ENCODE peak calls at places on chromosomes 2 and 18, in four cellular contexts. One of them, this sample, is unnamed.

GRCh38 chr2:172968061-172968469 is 107.6 kb upstream of the MAP3K20 start:
- DNase-seq in neural progenitor cell: no peak
- DNase-seq in K562: no peak
- DNase-seq in astrocyte: peak; percentile 90
- DNase-seq in this sample: no peak

GRCh38 chr2:235541838-235542549 is 48.2 kb downstream of the AGAP1 start:
- DNase-seq in neural progenitor cell: no peak
- DNase-seq in K562: no peak
- DNase-seq in astrocyte: no peak
- DNase-seq in this sample: no peak

GRCh38 chr2:191038241-191038725 is 24.3 kb upstream of the STAT1 start:
- DNase-seq in neural progenitor cell: no peak
- DNase-seq in K562: peak; percentile 37
- DNase-seq in astrocyte: peak; percentile 68
- DNase-seq in this sample: no peak

GRCh38 chr2:120480903-120481445 is 135.0 kb downstream of the INHBB start:
- DNase-seq in neural progenitor cell: no peak
- DNase-seq in K562: no peak
- DNase-seq in astrocyte: no peak
- DNase-seq in this sample: no peak

GRCh38 chr2:164910091-164910899 is 45.0 kb downstream of the SLC38A11 start:
- DNase-seq in neural progenitor cell: no peak
- DNase-seq in K562: no peak
- DNase-seq in astrocyte: peak; percentile 82
- DNase-seq in this sample: no peak

GRCh38 chr2:199850718-199851498 is at the start of gene FTCDNL1:
- DNase-seq in neural progenitor cell: peak; percentile 81
- DNase-seq in K562: peak; percentile 72
- DNase-seq in astrocyte: peak; percentile 31
- DNase-seq in this sample: no peak

GRCh38 chr2:188786368-188786781 is 187.8 kb upstream of the COL3A1 start:
- DNase-seq in neural progenitor cell: no peak
- DNase-seq in K562: no peak
- DNase-seq in astrocyte: peak; percentile 87
- DNase-seq in this sample: no peak

GRCh38 chr2:165952600-165953210 is 871 bp downstream of the TTC21B start:
- DNase-seq in neural progenitor cell: no peak
- DNase-seq in K562: peak; percentile 43
- DNase-seq in astrocyte: peak; percentile 4
- DNase-seq in this sample: no peak

GRCh38 chr2:16487686-16488085 is 177.9 kb downstream of the CYRIA start:
- DNase-seq in neural progenitor cell: peak; percentile 48
- DNase-seq in K562: no peak
- DNase-seq in astrocyte: peak; percentile 1
- DNase-seq in this sample: no peak

GRCh38 chr18:48441405-48441881 is 32.3 kb upstream of the ZBTB7C start:
- DNase-seq in neural progenitor cell: no peak
- DNase-seq in K562: no peak
- DNase-seq in astrocyte: no peak
- DNase-seq in this sample: no peak

GRCh38 chr18:21479721-21480120 is 120.8 kb downstream of the ESCO1 start:
- DNase-seq in neural progenitor cell: no peak
- DNase-seq in K562: no peak
- DNase-seq in astrocyte: no peak
- DNase-seq in this sample: no peak

DNA sequence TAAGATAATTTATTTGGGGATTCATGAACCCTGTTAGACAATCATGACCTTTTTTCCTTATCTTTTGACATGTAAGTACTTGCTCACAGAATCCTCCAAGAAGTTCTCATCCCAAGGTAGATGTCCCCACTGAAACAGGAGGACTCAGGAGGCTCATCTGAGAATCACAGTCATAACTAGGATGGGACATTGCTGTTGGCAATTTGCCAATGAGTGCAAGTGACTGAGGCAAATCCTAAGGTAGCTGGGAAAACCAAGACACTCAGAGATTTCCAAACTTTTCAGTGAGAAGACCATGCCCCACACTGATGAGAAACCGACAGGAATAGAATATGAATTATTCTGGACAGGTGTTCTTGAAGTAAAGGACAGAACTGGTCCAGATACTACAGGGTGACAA is 735.0 kb downstream of the TMEM182 start:
- DNase-seq in neural progenitor cell: no peak
- DNase-seq in K562: no peak
- DNase-seq in astrocyte: no peak
- DNase-seq in this sample: no peak
- TF ChIP-seq EZH2 in neural progenitor cell: no peak
- TF ChIP-seq EZH2 in K562: no peak
- TF ChIP-seq EZH2 in astrocyte: no peak
- TF ChIP-seq EZH2 in this sample: no peak

DNA sequence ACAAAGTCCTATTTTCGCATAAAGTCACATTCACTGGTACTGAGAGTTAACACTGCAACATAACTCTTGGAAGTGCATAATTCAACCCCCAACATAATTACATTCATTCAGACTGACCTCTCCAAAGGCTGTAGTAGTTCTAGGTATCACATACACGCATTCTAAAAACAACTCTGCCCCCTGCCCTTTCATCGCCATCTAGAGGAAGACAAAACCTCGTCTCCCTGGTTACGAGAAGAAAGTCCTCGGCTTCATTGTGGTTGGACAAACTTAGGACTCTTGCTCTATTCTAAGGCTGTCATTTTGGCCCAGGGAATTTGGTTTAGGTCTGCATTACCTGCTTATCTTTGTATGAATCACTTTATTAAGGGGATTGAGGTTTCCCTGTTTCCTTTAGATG is 215.3 kb upstream of the NRXN1 start:
- DNase-seq in neural progenitor cell: no peak
- DNase-seq in K562: no peak
- DNase-seq in astrocyte: peak; percentile 24
- DNase-seq in this sample: no peak
- H3K9me3 ChIP-seq in neural progenitor cell: no peaks in the 10 kb centered on the region
- H3K9me3 ChIP-seq in K562: peaks cover 2% of the 10 kb centered on the region
- H3K9me3 ChIP-seq in astrocyte: no peaks in the 10 kb centered on the region
- H3K9me3 ChIP-seq in this sample: no peaks in the 10 kb centered on the region

GRCh38 chr2:48287971-48288370 is 242.0 kb upstream of the STON1 start:
- DNase-seq in neural progenitor cell: no peak
- DNase-seq in K562: no peak
- DNase-seq in astrocyte: no peak
- DNase-seq in this sample: no peak

GRCh38 chr2:48279347-48279746 is 250.6 kb upstream of the STON1 start:
- DNase-seq in neural progenitor cell: peak; percentile 58
- DNase-seq in K562: peak; percentile 16
- DNase-seq in astrocyte: no peak
- DNase-seq in this sample: no peak

GRCh38 chr2:48284624-48285212 is 245.2 kb upstream of the STON1 start:
- DNase-seq in neural progenitor cell: no peak
- DNase-seq in K562: peak; percentile 26
- DNase-seq in astrocyte: no peak
- DNase-seq in this sample: no peak

GRCh38 chr2:48282281-48282680 is 247.7 kb upstream of the STON1 start:
- DNase-seq in neural progenitor cell: no peak
- DNase-seq in K562: no peak
- DNase-seq in astrocyte: no peak
- DNase-seq in this sample: no peak

DNA sequence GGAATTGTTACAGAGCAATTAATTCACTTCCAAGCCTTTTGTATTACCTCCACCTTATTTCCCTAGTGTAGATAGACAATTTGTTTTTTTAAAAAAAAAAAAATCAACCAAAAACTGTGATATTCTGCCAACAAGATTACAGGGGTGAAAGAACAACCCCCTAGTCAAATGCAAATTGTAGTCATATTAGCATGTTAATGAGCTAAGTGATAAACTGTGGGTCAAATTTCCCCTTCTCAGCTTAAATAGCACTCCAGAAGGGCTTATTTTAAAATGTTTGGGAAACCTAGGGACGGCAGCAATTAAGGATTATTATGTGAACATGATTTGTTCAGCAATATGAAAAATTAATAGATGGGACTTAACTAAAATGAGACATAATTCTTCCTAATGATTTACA is 246.1 kb upstream of the STON1 start:
- DNase-seq in neural progenitor cell: no peak
- DNase-seq in K562: no peak
- DNase-seq in astrocyte: no peak
- DNase-seq in this sample: no peak
- H3K27ac ChIP-seq in neural progenitor cell: no peak overlapping the region
- H3K27ac ChIP-seq in K562: no peak overlapping the region
- H3K27ac ChIP-seq in astrocyte: no peak overlapping the region
- H3K27ac ChIP-seq in this sample: no peak overlapping the region

DNA sequence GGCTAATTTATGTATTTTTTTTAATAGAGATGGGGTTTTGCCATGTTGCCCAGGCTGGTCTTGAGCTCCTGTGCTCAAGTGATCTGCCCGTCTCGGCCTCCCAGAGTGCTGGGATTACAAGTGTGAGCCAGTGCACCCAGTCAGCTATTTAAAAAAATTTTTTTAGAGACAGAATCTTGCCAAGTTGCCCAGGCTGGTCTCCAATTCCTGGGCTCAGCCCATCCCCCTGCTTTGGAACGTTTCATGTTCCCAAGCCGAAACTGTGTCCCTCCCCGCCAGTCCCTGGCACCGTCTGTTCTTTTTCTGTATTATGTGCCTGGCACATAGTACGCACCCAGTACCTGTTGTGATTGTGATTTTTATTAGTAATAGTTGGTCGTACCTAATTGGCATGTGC is 63.1 kb upstream of the MGAT5 start:
- DNase-seq in neural progenitor cell: no peak
- DNase-seq in K562: no peak
- DNase-seq in astrocyte: no peak
- DNase-seq in this sample: no peak
- TF ChIP-seq EZH2 in neural progenitor cell: no peak
- TF ChIP-seq EZH2 in K562: no peak
- TF ChIP-seq EZH2 in astrocyte: no peak
- TF ChIP-seq EZH2 in this sample: no peak

GRCh38 chr2:186757009-186757408 is 63.1 kb downstream of the FAM171B start:
- DNase-seq in neural progenitor cell: peak; percentile 87
- DNase-seq in K562: no peak
- DNase-seq in astrocyte: no peak
- DNase-seq in this sample: no peak
- H3K9me3 ChIP-seq in neural progenitor cell: no peaks in the 10 kb centered on the region
- H3K9me3 ChIP-seq in K562: no peaks in the 10 kb centered on the region
- H3K9me3 ChIP-seq in astrocyte: no peaks in the 10 kb centered on the region
- H3K9me3 ChIP-seq in this sample: no peaks in the 10 kb centered on the region

DNA sequence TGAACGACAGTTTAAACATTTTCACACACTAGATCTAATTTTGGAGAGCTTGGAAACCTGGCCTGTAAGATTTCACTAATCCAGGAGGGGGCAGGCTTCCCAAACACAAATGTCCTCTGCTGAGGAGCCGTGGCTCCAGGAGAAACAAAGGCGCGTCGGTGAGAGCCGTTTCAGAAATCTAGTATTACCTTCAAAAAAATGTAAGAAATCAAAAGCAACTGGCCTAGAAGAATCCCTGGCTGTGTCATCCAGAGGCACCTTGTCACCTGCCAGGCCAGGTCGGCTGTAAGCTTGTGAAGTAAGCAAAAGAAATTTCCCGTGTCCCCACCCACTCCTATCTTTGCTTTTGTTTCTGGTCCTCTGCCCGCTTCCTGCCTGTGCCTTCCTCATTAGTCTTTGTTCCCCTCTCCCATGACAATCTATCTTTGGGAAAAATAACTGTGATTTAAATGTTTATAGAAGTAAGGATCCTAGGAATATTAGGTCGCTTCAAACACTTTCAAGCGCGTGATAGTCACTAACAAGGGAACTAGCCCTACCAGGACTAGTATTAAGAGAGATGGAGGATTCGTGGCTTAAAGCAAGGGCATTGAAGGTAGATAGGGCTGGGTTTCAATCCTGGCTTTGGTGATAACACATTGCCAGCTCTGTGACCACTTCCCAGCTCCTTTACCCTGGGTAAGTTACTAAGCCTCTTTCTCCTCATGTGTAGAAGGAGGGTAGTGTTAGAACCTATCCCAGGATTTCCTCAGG is 99.5 kb upstream of the STK39 start:
- DNase-seq in neural progenitor cell: peak; percentile 86
- DNase-seq in K562: peak; percentile 73
- DNase-seq in astrocyte: peak; percentile 12
- DNase-seq in this sample: peak; percentile 28
- H3K27ac ChIP-seq in neural progenitor cell: no peak overlapping the region
- H3K27ac ChIP-seq in K562: no peak overlapping the region
- H3K27ac ChIP-seq in astrocyte: no peak overlapping the region
- H3K27ac ChIP-seq in this sample: no peak overlapping the region